ENCODE peak calls at places on chromosome 12, in four cellular contexts. T is MV-4-11, H is T-helper 9 cell, R is ovary. D is an unnamed sample.

GRCh38 chr12:23025372-23026021 is 400.5 kb downstream of the ETNK1 start:
- DNase-seq in T (no peak), H (no peak), R (no peak), D (no peak)

GRCh38 chr12:53103860-53104305 is 597 bp downstream of the SOAT2 start:
- DNase-seq in T (peak; percentile 85), H (no peak), R (no peak), D (no peak)

GRCh38 chr12:105946541-105946940 is 192.2 kb downstream of the NUAK1 start:
- DNase-seq in T (no peak), H (no peak), R (no peak), D (no peak)

GRCh38 chr12:118689793-118690192 is 291.5 kb upstream of the SRRM4 start:
- DNase-seq in T (peak; percentile 95), H (no peak), R (no peak), D (no peak)

GRCh38 chr12:76471579-76471978 is 88.0 kb downstream of the OSBPL8 start:
- DNase-seq in T (peak; percentile 31), H (no peak), R (no peak), D (no peak)

GRCh38 chr12:27824126-27824842 is 44.2 kb upstream of the MANSC4 start:
- DNase-seq in T (no peak), H (no peak), R (no peak), D (no peak)

GRCh38 chr12:113899844-113900471 is 66.2 kb downstream of the RBM19 start:
- DNase-seq in T (no peak), H (no peak), R (no peak), D (no peak)

GRCh38 chr12:100017056-100017455 is 32.3 kb upstream of the ANKS1B start:
- DNase-seq in T (no peak), H (no peak), R (no peak), D (no peak)

GRCh38 chr12:69440016-69440415 is 30.2 kb upstream of the FRS2 start:
- DNase-seq in T (no peak), H (no peak), R (no peak), D (no peak)

GRCh38 chr12:496736-497135 is 37.0 kb downstream of the B4GALNT3 start:
- DNase-seq in T (no peak), H (no peak), R (no peak), D (no peak)

GRCh38 chr12:70386771-70387170 is 20.7 kb downstream of the KCNMB4 start:
- DNase-seq in T (no peak), H (no peak), R (no peak), D (no peak)

D was measured in effector CD8-positive, alpha-beta T cell.